ENCODE peak calls at places on chromosomes 13 and 19, in six cellular contexts. B, T, I, H, U and D are unnamed samples.

GRCh38 chr19:38417544-38418506 is 8.2 kb downstream of the RASGRP4 start:
- DNase-seq in B (peak; percentile 43), T (no peak), I (peak; percentile 35), H (no peak), U (no peak), D (peak; percentile 67)

GRCh38 chr13:76383671-76384461 is 502.3 kb downstream of the KCTD12 start:
- DNase-seq in B (peak; percentile 90), T (peak; percentile 92), I (peak; percentile 81), H (peak; percentile 95), U (peak; percentile 94), D (no peak)

GRCh38 chr13:31042501-31043165 is 110.2 kb downstream of the TEX26 start:
- DNase-seq in B (no peak), T (no peak), I (no peak), H (no peak), U (no peak), D (no peak)

GRCh38 chr19:4088975-4089374 is 22.3 kb upstream of the ZBTB7A start:
- DNase-seq in B (no peak), T (no peak), I (no peak), H (no peak), U (no peak), D (peak; percentile 62)

GRCh38 chr13:111204438-111205177 is 89.5 kb downstream of the ARHGEF7 start:
- DNase-seq in B (peak; percentile 91), T (peak; percentile 66), I (peak; percentile 79), H (peak; percentile 80), U (peak; percentile 76), D (no peak)

GRCh38 chr13:95480131-95480545 is 72.4 kb upstream of the CLDN10 start:
- DNase-seq in B (peak; percentile 68), T (no peak), I (no peak), H (peak; percentile 7), U (no peak), D (no peak)

GRCh38 chr19:18777156-18777724 is 13.9 kb downstream of the COMP start:
- DNase-seq in B (no peak), T (no peak), I (no peak), H (no peak), U (no peak), D (no peak)

GRCh38 chr19:55474269-55475265 is 1.9 kb upstream of the ZNF628 start:
- DNase-seq in B (no peak), T (no peak), I (peak; percentile 69), H (no peak), U (no peak), D (no peak)

GRCh38 chr19:35745328-35746086 is at the start of the genes PSENEN and U2AF1L4:
- DNase-seq in B (peak; percentile 100), T (peak; percentile 97), I (peak; percentile 100), H (peak; percentile 99), U (peak; percentile 100), D (peak; percentile 89)

GRCh38 chr19:30722236-30722635 is 350.1 kb downstream of the ZNF536 start:
- DNase-seq in B (no peak), T (no peak), I (no peak), H (no peak), U (no peak), D (no peak)

GRCh38 chr13:102374233-102374632 is 27.6 kb downstream of the FGF14 start:
- DNase-seq in B (no peak), T (no peak), I (no peak), H (no peak), U (no peak), D (no peak)

GRCh38 chr19:43695985-43696729 is 19.7 kb upstream of the IRGC start:
- DNase-seq in B (no peak), T (no peak), I (no peak), H (no peak), U (no peak), D (no peak)

GRCh38 chr13:40352385-40352778 is 314.1 kb downstream of the FOXO1 start:
- DNase-seq in B (peak; percentile 68), T (no peak), I (peak; percentile 10), H (peak; percentile 61), U (peak; percentile 56), D (no peak)

GRCh38 chr19:35641515-35642151 is at the start of gene ETV2:
- DNase-seq in B (peak; percentile 77), T (peak; percentile 40), I (no peak), H (peak; percentile 54), U (peak; percentile 25), D (peak; percentile 72)

GRCh38 chr13:47747901-47748300 is 253.2 kb downstream of the SUCLA2 start:
- DNase-seq in B (no peak), T (no peak), I (no peak), H (no peak), U (no peak), D (no peak)

GRCh38 chr13:93298741-93299140 is 72.1 kb downstream of the GPC6 start:
- DNase-seq in B (peak; percentile 40), T (no peak), I (no peak), H (peak; percentile 60), U (no peak), D (no peak)

GRCh38 chr19:55153652-55154264 is 3.8 kb downstream of the TNNI3 start:
- DNase-seq in B (no peak), T (no peak), I (no peak), H (no peak), U (no peak), D (no peak)

GRCh38 chr13:41500501-41500900 is 43.2 kb downstream of the RGCC start:
- DNase-seq in B (no peak), T (no peak), I (peak; percentile 78), H (peak; percentile 6), U (peak; percentile 16), D (no peak)

GRCh38 chr19:18386543-18387251 is 739 bp downstream of the GDF15 start:
- DNase-seq in B (peak; percentile 69), T (no peak), I (no peak), H (no peak), U (no peak), D (no peak)

GRCh38 chr13:39616087-39616694 is 13.2 kb upstream of the LHFPL6 start:
- DNase-seq in B (peak; percentile 85), T (peak; percentile 56), I (peak; percentile 64), H (peak; percentile 75), U (peak; percentile 78), D (peak; percentile 77)

GRCh38 chr13:25839356-25839755 is 212.5 kb downstream of the SHISA2 start:
- DNase-seq in B (no peak), T (no peak), I (no peak), H (no peak), U (no peak), D (no peak)

GRCh38 chr13:50094615-50095293 is 79.5 kb downstream of the KCNRG start:
- DNase-seq in B (no peak), T (no peak), I (peak; percentile 57), H (peak; percentile 24), U (peak; percentile 62), D (no peak)

GRCh38 chr19:44685877-44686276 is 13.1 kb upstream of the CEACAM16 start:
- DNase-seq in B (peak; percentile 69), T (peak; percentile 45), I (peak; percentile 40), H (peak; percentile 43), U (peak; percentile 70), D (no peak)

DNA sequence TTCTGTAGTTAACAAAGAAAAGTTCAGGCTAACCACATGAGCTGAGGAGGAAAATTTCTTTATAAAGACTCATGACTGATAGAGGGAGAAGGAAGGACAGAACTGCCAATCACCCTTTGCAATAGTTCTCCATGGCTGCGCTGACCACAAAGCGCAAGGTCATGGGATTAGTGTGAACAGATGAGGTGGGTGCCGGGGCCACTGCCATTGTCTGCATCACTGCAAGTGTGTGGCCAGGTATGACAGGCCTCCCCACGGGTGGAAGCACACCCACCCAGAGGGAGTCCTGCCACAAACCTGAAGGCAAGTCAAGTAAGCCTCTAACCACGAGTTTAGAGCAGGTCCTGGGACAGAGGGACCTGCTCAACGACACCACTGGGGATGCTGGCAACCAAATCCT is 128.1 kb downstream of the TUBA3C start:
- DNase-seq in B (no peak), T (no peak), I (no peak), H (no peak), U (no peak), D (no peak)
- TF ChIP-seq CTCF in B (no peak), T (no peak), I (no peak), H (no peak), U (no peak), D (no peak)

GRCh38 chr19:29014857-29015436 is 198.0 kb downstream of the UQCRFS1 start:
- DNase-seq in B (no peak), T (no peak), I (no peak), H (no peak), U (no peak), D (no peak)
- TF ChIP-seq CTCF in B (no peak), T (no peak), I (no peak), H (no peak), U (no peak), D (no peak)

GRCh38 chr13:73403362-73404150 is 344.8 kb downstream of the KLF5 start:
- DNase-seq in B (no peak), T (no peak), I (peak; percentile 48), H (no peak), U (no peak), D (no peak)

GRCh38 chr13:73399347-73400216 is 340.8 kb downstream of the KLF5 start:
- DNase-seq in B (no peak), T (no peak), I (peak; percentile 88), H (no peak), U (no peak), D (no peak)

GRCh38 chr13:73397486-73398020 is 338.7 kb downstream of the KLF5 start:
- DNase-seq in B (no peak), T (no peak), I (no peak), H (no peak), U (no peak), D (no peak)

GRCh38 chr13:73404581-73404980 is 345.8 kb downstream of the KLF5 start:
- DNase-seq in B (no peak), T (no peak), I (no peak), H (no peak), U (no peak), D (no peak)

DNA sequence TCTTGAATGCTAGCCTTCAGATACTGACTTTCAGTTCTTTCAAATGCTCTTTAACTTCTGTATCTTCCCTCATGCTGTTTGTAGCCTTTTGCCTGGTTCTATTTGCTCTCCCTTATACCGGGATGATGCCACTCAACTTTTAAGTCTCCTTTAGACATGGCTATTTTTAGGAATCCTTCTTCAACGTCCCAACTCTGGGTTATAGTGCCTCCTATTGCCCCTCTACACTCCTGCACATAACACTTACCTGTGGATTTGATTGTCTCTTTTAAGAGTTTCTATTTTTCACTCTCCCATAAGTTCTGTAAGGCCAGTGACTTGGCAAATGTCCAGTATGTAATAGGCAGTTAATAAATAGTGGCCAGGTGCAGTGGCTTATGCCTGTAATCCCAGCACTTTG is 343.0 kb downstream of the KLF5 start:
- DNase-seq in B (no peak), T (no peak), I (no peak), H (no peak), U (no peak), D (no peak)
- TF ChIP-seq CTCF in B (no peak), T (no peak), I (no peak), H (no peak), U (no peak), D (no peak)

GRCh38 chr19:1072371-1073015 is 5.5 kb downstream of the ARHGAP45 start:
- DNase-seq in B (no peak), T (no peak), I (no peak), H (no peak), U (no peak), D (no peak)

GRCh38 chr19:1069009-1069779 is 2.2 kb downstream of the ARHGAP45 start:
- DNase-seq in B (no peak), T (no peak), I (no peak), H (no peak), U (no peak), D (peak; percentile 76)

GRCh38 chr19:1070931-1071791 is 4.2 kb downstream of the ARHGAP45 start:
- DNase-seq in B (no peak), T (no peak), I (no peak), H (no peak), U (no peak), D (no peak)

GRCh38 chr19:1068111-1069001 is 1.4 kb downstream of the ARHGAP45 start:
- DNase-seq in B (no peak), T (no peak), I (no peak), H (no peak), U (no peak), D (peak; percentile 72)

GRCh38 chr19:1070576-1070930 is 3.6 kb downstream of the ARHGAP45 start:
- DNase-seq in B (no peak), T (no peak), I (no peak), H (no peak), U (no peak), D (no peak)
- TF ChIP-seq CTCF in B (peak; percentile 23), T (peak; percentile 39), I (peak; percentile 13), H (no peak), U (peak; percentile 24), D (no peak)